ENCODE peak calls at places on chromosomes 12 and 14, in six cellular contexts. One of them, this sample, is unnamed.

GRCh38 chr12:117118838-117119591 is 19.8 kb upstream of the TESC start:
- DNase-seq in HFFc6: no peak
- DNase-seq in NCI-H1417: peak
- DNase-seq in globus pallidus: no peak
- DNase-seq in NCI-H1092 treated with DMSO at 0.1 percent for 48 hours: peak
- DNase-seq in mucosa of descending colon: no peak
- DNase-seq in this sample: no peak

GRCh38 chr12:29226621-29227020 is 77.5 kb downstream of the FAR2 start:
- DNase-seq in HFFc6: no peak
- DNase-seq in NCI-H1417: no peak
- DNase-seq in globus pallidus: no peak
- DNase-seq in NCI-H1092 treated with DMSO at 0.1 percent for 48 hours: no peak
- DNase-seq in mucosa of descending colon: no peak
- DNase-seq in this sample: no peak

GRCh38 chr14:103260629-103261124 is 73.4 kb upstream of the EIF5 start:
- DNase-seq in HFFc6: peak
- DNase-seq in NCI-H1417: peak
- DNase-seq in globus pallidus: peak
- DNase-seq in NCI-H1092 treated with DMSO at 0.1 percent for 48 hours: peak
- DNase-seq in mucosa of descending colon: peak
- DNase-seq in this sample: no peak

GRCh38 chr14:91303091-91303923 is 58.8 kb upstream of the GPR68 start:
- DNase-seq in HFFc6: no peak
- DNase-seq in NCI-H1417: peak
- DNase-seq in globus pallidus: no peak
- DNase-seq in NCI-H1092 treated with DMSO at 0.1 percent for 48 hours: no peak
- DNase-seq in mucosa of descending colon: peak
- DNase-seq in this sample: peak

GRCh38 chr14:59919582-59920377 is at the start of gene LRRC9:
- DNase-seq in HFFc6: no peak
- DNase-seq in NCI-H1417: no peak
- DNase-seq in globus pallidus: peak
- DNase-seq in NCI-H1092 treated with DMSO at 0.1 percent for 48 hours: peak
- DNase-seq in mucosa of descending colon: peak
- DNase-seq in this sample: no peak

GRCh38 chr14:37142835-37143499 is 29.4 kb downstream of the SLC25A21 start:
- DNase-seq in HFFc6: peak
- DNase-seq in NCI-H1417: peak
- DNase-seq in globus pallidus: no peak
- DNase-seq in NCI-H1092 treated with DMSO at 0.1 percent for 48 hours: no peak
- DNase-seq in mucosa of descending colon: no peak
- DNase-seq in this sample: no peak

GRCh38 chr12:63093084-63093483 is 57.9 kb downstream of the AVPR1A start:
- DNase-seq in HFFc6: no peak
- DNase-seq in NCI-H1417: no peak
- DNase-seq in globus pallidus: no peak
- DNase-seq in NCI-H1092 treated with DMSO at 0.1 percent for 48 hours: no peak
- DNase-seq in mucosa of descending colon: no peak
- DNase-seq in this sample: no peak

GRCh38 chr12:143964-144649 is 69.8 kb downstream of the SLC6A12 start:
- DNase-seq in HFFc6: no peak
- DNase-seq in NCI-H1417: peak
- DNase-seq in globus pallidus: no peak
- DNase-seq in NCI-H1092 treated with DMSO at 0.1 percent for 48 hours: no peak
- DNase-seq in mucosa of descending colon: peak
- DNase-seq in this sample: no peak

GRCh38 chr12:58369576-58369975 is 428.2 kb downstream of the ATP23 start:
- DNase-seq in HFFc6: peak
- DNase-seq in NCI-H1417: no peak
- DNase-seq in globus pallidus: no peak
- DNase-seq in NCI-H1092 treated with DMSO at 0.1 percent for 48 hours: no peak
- DNase-seq in mucosa of descending colon: no peak
- DNase-seq in this sample: no peak

GRCh38 chr12:101064721-101065120 is 145.3 kb downstream of the SLC5A8 start:
- DNase-seq in HFFc6: no peak
- DNase-seq in NCI-H1417: no peak
- DNase-seq in globus pallidus: no peak
- DNase-seq in NCI-H1092 treated with DMSO at 0.1 percent for 48 hours: no peak
- DNase-seq in mucosa of descending colon: no peak
- DNase-seq in this sample: no peak

GRCh38 chr12:124758266-124759200 is 105.1 kb downstream of the SCARB1 start:
- DNase-seq in HFFc6: no peak
- DNase-seq in NCI-H1417: peak
- DNase-seq in globus pallidus: no peak
- DNase-seq in NCI-H1092 treated with DMSO at 0.1 percent for 48 hours: peak
- DNase-seq in mucosa of descending colon: no peak
- DNase-seq in this sample: no peak

GRCh38 chr14:101017806-101018560 is 114.5 kb upstream of the RTL1 start:
- DNase-seq in HFFc6: no peak
- DNase-seq in NCI-H1417: no peak
- DNase-seq in globus pallidus: no peak
- DNase-seq in NCI-H1092 treated with DMSO at 0.1 percent for 48 hours: no peak
- DNase-seq in mucosa of descending colon: no peak
- DNase-seq in this sample: no peak

GRCh38 chr14:94539181-94539580 is 22.1 kb upstream of the SERPINA4 start:
- DNase-seq in HFFc6: no peak
- DNase-seq in NCI-H1417: no peak
- DNase-seq in globus pallidus: no peak
- DNase-seq in NCI-H1092 treated with DMSO at 0.1 percent for 48 hours: no peak
- DNase-seq in mucosa of descending colon: no peak
- DNase-seq in this sample: no peak

GRCh38 chr14:86838363-86838762 is 1154.6 kb downstream of the GALC start:
- DNase-seq in HFFc6: no peak
- DNase-seq in NCI-H1417: no peak
- DNase-seq in globus pallidus: no peak
- DNase-seq in NCI-H1092 treated with DMSO at 0.1 percent for 48 hours: no peak
- DNase-seq in mucosa of descending colon: no peak
- DNase-seq in this sample: peak

GRCh38 chr12:109736552-109737108 is 23.0 kb downstream of the FAM222A start:
- DNase-seq in HFFc6: peak
- DNase-seq in NCI-H1417: peak
- DNase-seq in globus pallidus: no peak
- DNase-seq in NCI-H1092 treated with DMSO at 0.1 percent for 48 hours: no peak
- DNase-seq in mucosa of descending colon: no peak
- DNase-seq in this sample: no peak

GRCh38 chr14:22918519-22918808 is 485 bp downstream of the RBM23 start:
- DNase-seq in HFFc6: no peak
- DNase-seq in NCI-H1417: no peak
- DNase-seq in globus pallidus: no peak
- DNase-seq in NCI-H1092 treated with DMSO at 0.1 percent for 48 hours: no peak
- DNase-seq in mucosa of descending colon: no peak
- DNase-seq in this sample: peak

GRCh38 chr12:111010061-111010460 is 89.7 kb upstream of the MYL2 start:
- DNase-seq in HFFc6: no peak
- DNase-seq in NCI-H1417: no peak
- DNase-seq in globus pallidus: no peak
- DNase-seq in NCI-H1092 treated with DMSO at 0.1 percent for 48 hours: no peak
- DNase-seq in mucosa of descending colon: no peak
- DNase-seq in this sample: no peak

GRCh38 chr12:70645494-70646317 is 8.5 kb upstream of the PTPRB start:
- DNase-seq in HFFc6: peak
- DNase-seq in NCI-H1417: no peak
- DNase-seq in globus pallidus: no peak
- DNase-seq in NCI-H1092 treated with DMSO at 0.1 percent for 48 hours: no peak
- DNase-seq in mucosa of descending colon: peak
- DNase-seq in this sample: no peak

GRCh38 chr14:95526483-95527391 is 8.1 kb upstream of the GLRX5 start:
- DNase-seq in HFFc6: no peak
- DNase-seq in NCI-H1417: peak
- DNase-seq in globus pallidus: no peak
- DNase-seq in NCI-H1092 treated with DMSO at 0.1 percent for 48 hours: no peak
- DNase-seq in mucosa of descending colon: no peak
- DNase-seq in this sample: no peak

GRCh38 chr12:106305376-106305775 is 2.8 kb downstream of the TCP11L2 start:
- DNase-seq in HFFc6: no peak
- DNase-seq in NCI-H1417: peak
- DNase-seq in globus pallidus: no peak
- DNase-seq in NCI-H1092 treated with DMSO at 0.1 percent for 48 hours: no peak
- DNase-seq in mucosa of descending colon: no peak
- DNase-seq in this sample: no peak

GRCh38 chr14:76193696-76194095 is 42.0 kb downstream of the GPATCH2L start:
- DNase-seq in HFFc6: no peak
- DNase-seq in NCI-H1417: no peak
- DNase-seq in globus pallidus: no peak
- DNase-seq in NCI-H1092 treated with DMSO at 0.1 percent for 48 hours: no peak
- DNase-seq in mucosa of descending colon: no peak
- DNase-seq in this sample: no peak

GRCh38 chr14:32509632-32510187 is 180.6 kb downstream of the AKAP6 start:
- DNase-seq in HFFc6: peak
- DNase-seq in NCI-H1417: no peak
- DNase-seq in globus pallidus: peak
- DNase-seq in NCI-H1092 treated with DMSO at 0.1 percent for 48 hours: no peak
- DNase-seq in mucosa of descending colon: peak
- DNase-seq in this sample: no peak

GRCh38 chr12:57027805-57028153 is 11.4 kb upstream of the TAC3 start:
- DNase-seq in HFFc6: no peak
- DNase-seq in NCI-H1417: no peak
- DNase-seq in globus pallidus: no peak
- DNase-seq in NCI-H1092 treated with DMSO at 0.1 percent for 48 hours: no peak
- DNase-seq in mucosa of descending colon: no peak
- DNase-seq in this sample: no peak

GRCh38 chr14:94768521-94769412 is 1.1 kb downstream of the GSC start:
- DNase-seq in HFFc6: no peak
- DNase-seq in NCI-H1417: no peak
- DNase-seq in globus pallidus: no peak
- DNase-seq in NCI-H1092 treated with DMSO at 0.1 percent for 48 hours: no peak
- DNase-seq in mucosa of descending colon: no peak
- DNase-seq in this sample: peak

GRCh38 chr12:132524405-132524804 is 34.5 kb downstream of the FBRSL1 start:
- DNase-seq in HFFc6: no peak
- DNase-seq in NCI-H1417: no peak
- DNase-seq in globus pallidus: peak
- DNase-seq in NCI-H1092 treated with DMSO at 0.1 percent for 48 hours: no peak
- DNase-seq in mucosa of descending colon: no peak
- DNase-seq in this sample: no peak

GRCh38 chr12:100608776-100609175 is 35.3 kb downstream of the GAS2L3 start:
- DNase-seq in HFFc6: no peak
- DNase-seq in NCI-H1417: no peak
- DNase-seq in globus pallidus: peak
- DNase-seq in NCI-H1092 treated with DMSO at 0.1 percent for 48 hours: no peak
- DNase-seq in mucosa of descending colon: no peak
- DNase-seq in this sample: no peak

GRCh38 chr12:96500686-96501085 is 11.3 kb downstream of the CFAP54 start:
- DNase-seq in HFFc6: peak
- DNase-seq in NCI-H1417: peak
- DNase-seq in globus pallidus: peak
- DNase-seq in NCI-H1092 treated with DMSO at 0.1 percent for 48 hours: no peak
- DNase-seq in mucosa of descending colon: no peak
- DNase-seq in this sample: no peak

GRCh38 chr14:45144658-45145057 is 8.9 kb downstream of the FANCM start:
- DNase-seq in HFFc6: no peak
- DNase-seq in NCI-H1417: no peak
- DNase-seq in globus pallidus: no peak
- DNase-seq in NCI-H1092 treated with DMSO at 0.1 percent for 48 hours: no peak
- DNase-seq in mucosa of descending colon: no peak
- DNase-seq in this sample: no peak

This sample was measured in stimulated activated naive CD4-positive, alpha-beta T cell treated with Interleukin-2 at 50 U/mL for 16 hours.